ENCODE peak calls at places on chromosomes 13 and 19, in ten cellular contexts. M is pancreas, P is fibroblast of the aortic adventitia, Y is left ventricle myocardium inferior, L is stomach, W is heart right ventricle, Z is tibial artery, V is cardiac fibroblast, A is BE2C, C is osteoblast. G is an unnamed sample.

GRCh38 chr19:4597975-4598671 is 38.6 kb upstream of the SEMA6B start:
- DNase-seq in Z (no peak), Y (no peak), V (peak), W (peak), M (no peak), A (peak), C (peak), L (peak), P (no peak), G (no peak)

GRCh38 chr13:23905766-23906165 is 8.5 kb upstream of the C1QTNF9B start:
- DNase-seq in W (no peak), P (no peak), Y (no peak), L (no peak), A (no peak), M (no peak), Z (no peak), C (no peak), V (no peak), G (no peak)

GRCh38 chr19:43798546-43799409 is 3.5 kb downstream of the LYPD5 start:
- DNase-seq in C (no peak), M (peak), Z (no peak), A (no peak), W (no peak), Y (no peak), V (peak), P (no peak), L (peak), G (no peak)

GRCh38 chr13:51397262-51397933 is 55.4 kb downstream of the INTS6 start:
- DNase-seq in M (no peak), V (peak), P (peak), W (no peak), L (no peak), Z (peak), A (no peak), Y (no peak), C (no peak), G (peak)

GRCh38 chr13:80787604-80788003 is 446.7 kb upstream of the SPRY2 start:
- DNase-seq in W (no peak), Y (no peak), V (no peak), P (no peak), L (no peak), C (no peak), M (no peak), A (no peak), Z (no peak), G (no peak)

GRCh38 chr13:30088312-30088855 is 219.0 kb downstream of the KATNAL1 start:
- DNase-seq in C (no peak), L (no peak), Y (no peak), P (no peak), M (no peak), V (no peak), W (no peak), Z (no peak), A (peak), G (no peak)

GRCh38 chr13:44305216-44305615 is 68.4 kb upstream of the SERP2 start:
- DNase-seq in P (no peak), L (no peak), Y (no peak), V (no peak), A (no peak), Z (no peak), C (no peak), W (no peak), M (no peak), G (no peak)

GRCh38 chr19:6828698-6829633 is 56.5 kb downstream of the VAV1 start:
- DNase-seq in V (no peak), A (peak), M (no peak), C (peak), Y (no peak), L (no peak), Z (peak), W (no peak), P (no peak), G (no peak)

GRCh38 chr13:28286263-28286662 is 147.9 kb downstream of the PAN3 start:
- DNase-seq in A (no peak), Z (no peak), Y (no peak), P (no peak), V (no peak), W (no peak), C (no peak), L (no peak), M (no peak), G (no peak)

GRCh38 chr19:44587863-44588752 is 25.3 kb upstream of the IGSF23 start:
- DNase-seq in Y (no peak), P (peak), V (peak), M (no peak), A (no peak), Z (no peak), C (no peak), W (no peak), L (no peak), G (peak)

GRCh38 chr19:19261350-19262189 is 11.5 kb downstream of the TM6SF2 start:
- DNase-seq in A (peak), M (no peak), Z (no peak), L (no peak), W (no peak), P (no peak), Y (no peak), C (peak), V (no peak), G (no peak)

GRCh38 chr19:49017666-49018351 is 918 bp upstream of the LHB start:
- DNase-seq in V (peak), Y (peak), C (peak), Z (no peak), A (peak), L (peak), M (no peak), W (peak), P (peak), G (peak)

GRCh38 chr19:2048104-2048958 is 2.7 kb downstream of the MKNK2 start:
- DNase-seq in C (peak), V (no peak), M (no peak), Z (no peak), Y (no peak), P (no peak), L (no peak), W (no peak), A (no peak), G (no peak)

GRCh38 chr13:60143775-60144174 is 20.0 kb downstream of the DIAPH3 start:
- DNase-seq in A (no peak), C (no peak), L (no peak), M (no peak), P (no peak), Z (no peak), Y (no peak), V (peak), W (no peak), G (no peak)

GRCh38 chr13:109610517-109610916 is 175.9 kb downstream of the IRS2 start:
- DNase-seq in W (peak), C (no peak), A (peak), P (no peak), Y (peak), Z (no peak), M (no peak), L (peak), V (peak), G (peak)

GRCh38 chr19:46762245-46762890 is 16.1 kb upstream of the STRN4 start:
- DNase-seq in V (no peak), A (no peak), L (no peak), P (no peak), Z (no peak), C (no peak), M (no peak), W (no peak), Y (no peak), G (no peak)

GRCh38 chr19:56139847-56140582 is 1.1 kb upstream of the ZNF444 start:
- DNase-seq in V (peak), A (no peak), C (peak), W (no peak), Z (no peak), Y (no peak), L (no peak), M (peak), P (no peak), G (peak)

GRCh38 chr13:107466326-107466725 is 749.0 kb downstream of the LIG4 start:
- DNase-seq in V (no peak), W (no peak), L (no peak), C (peak), M (no peak), P (peak), Z (no peak), Y (no peak), A (no peak), G (peak)

GRCh38 chr19:56111601-56112312 is 9.3 kb downstream of the ZNF787 start:
- DNase-seq in L (peak), A (no peak), C (peak), P (no peak), W (peak), M (peak), Y (peak), Z (no peak), V (no peak), G (no peak)

GRCh38 chr19:8973501-8974091 is 36.6 kb downstream of the MUC16 start:
- DNase-seq in P (no peak), M (no peak), Z (no peak), V (no peak), L (no peak), W (no peak), Y (no peak), A (no peak), C (no peak), G (peak)

GRCh38 chr13:64428196-64428595 is 2801.9 kb downstream of the PCDH9 start:
- DNase-seq in L (no peak), P (peak), V (no peak), Y (no peak), A (no peak), W (no peak), C (no peak), Z (no peak), M (no peak), G (no peak)

GRCh38 chr13:46571189-46571901 is 18.4 kb downstream of the LRCH1 start:
- DNase-seq in M (no peak), L (no peak), P (peak), V (peak), Y (no peak), C (peak), Z (no peak), A (no peak), W (no peak), G (peak)

GRCh38 chr13:108961542-108962125 is 332.2 kb downstream of the MYO16 start:
- DNase-seq in Y (no peak), M (no peak), P (peak), W (no peak), V (peak), C (peak), L (no peak), A (no peak), Z (no peak), G (peak)

GRCh38 chr13:30314562-30314961 is 7.2 kb upstream of the KATNAL1 start:
- DNase-seq in W (no peak), P (no peak), Z (no peak), V (no peak), A (no peak), Y (no peak), M (no peak), C (no peak), L (no peak), G (no peak)

GRCh38 chr13:21039097-21039800 is 22.1 kb downstream of the LATS2 start:
- DNase-seq in C (no peak), V (no peak), A (no peak), Z (no peak), M (no peak), L (no peak), P (peak), Y (no peak), W (no peak), G (no peak)

GRCh38 chr13:60348097-60348496 is 48.9 kb upstream of the TDRD3 start:
- DNase-seq in M (no peak), V (no peak), Y (no peak), Z (no peak), L (peak), P (no peak), C (no peak), A (no peak), W (no peak), G (no peak)

DNA sequence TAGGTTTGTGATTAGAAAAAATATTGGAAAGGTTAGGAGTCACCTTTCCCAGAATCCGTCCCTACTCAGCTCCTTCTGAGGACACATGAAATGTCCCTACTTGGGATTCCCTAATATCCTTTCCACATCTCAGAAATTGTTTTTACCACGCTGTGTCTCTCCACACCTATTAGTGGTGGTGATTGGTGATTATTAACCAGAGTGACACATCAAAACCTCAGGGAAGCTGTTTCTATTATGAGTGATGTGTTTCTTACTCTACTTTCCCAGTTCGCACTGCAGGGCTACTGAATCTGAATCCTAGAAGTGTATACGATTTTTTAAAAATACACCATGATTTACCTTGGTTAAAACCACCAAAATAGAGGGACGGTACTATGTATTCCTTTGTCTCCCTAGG is 460.8 kb downstream of the TBC1D4 start:
- DNase-seq in Z (no peak), A (no peak), P (no peak), C (peak), L (no peak), W (no peak), V (no peak), M (no peak), Y (no peak), G (no peak)
- H3K4me3 ChIP-seq in Z (no peak), A (no peak), P (no peak), C (no peak), L (no peak), W (no peak), V (no peak), M (no peak), Y (no peak), G (no peak)

GRCh38 chr13:112761701-112762689 is 72.2 kb downstream of the ATP11A start:
- DNase-seq in A (no peak), C (peak), P (peak), V (peak), Z (no peak), W (no peak), M (no peak), L (no peak), Y (peak), G (peak)
- TF ChIP-seq CTCF in A (no peak), C (no peak), P (peak), V (peak), Z (no peak), W (no peak), M (no peak), L (no peak), Y (peak), G (no peak)

DNA sequence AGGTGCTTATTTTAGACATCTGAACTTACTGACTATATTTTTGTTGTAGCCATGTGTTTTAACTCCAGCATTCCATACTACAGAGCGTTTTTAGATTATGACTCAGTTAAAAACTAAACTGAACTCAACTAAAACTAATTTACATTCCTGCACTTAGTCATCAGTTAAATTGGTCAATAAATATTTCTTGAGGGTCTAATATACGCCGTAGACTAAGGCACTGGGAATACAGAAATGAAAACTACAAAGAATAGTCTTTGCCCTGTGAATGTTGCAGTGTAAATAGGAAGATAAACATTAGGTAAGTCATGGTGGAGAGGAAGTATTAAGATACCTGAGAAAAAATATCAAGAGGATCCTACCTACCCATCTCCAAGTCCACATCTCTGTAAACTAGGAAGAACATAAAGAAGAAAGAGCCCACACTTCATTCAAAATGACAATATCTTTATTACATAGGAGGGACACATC is 52.7 kb downstream of the MBNL2 start:
- DNase-seq in M (no peak), A (no peak), P (peak), Y (no peak), V (peak), L (no peak), W (no peak), Z (no peak), C (no peak), G (peak)
- H3K4me3 ChIP-seq in M (no peak), A (no peak), P (no peak), Y (no peak), V (no peak), L (no peak), W (no peak), Z (no peak), C (no peak), G (no peak)

DNA sequence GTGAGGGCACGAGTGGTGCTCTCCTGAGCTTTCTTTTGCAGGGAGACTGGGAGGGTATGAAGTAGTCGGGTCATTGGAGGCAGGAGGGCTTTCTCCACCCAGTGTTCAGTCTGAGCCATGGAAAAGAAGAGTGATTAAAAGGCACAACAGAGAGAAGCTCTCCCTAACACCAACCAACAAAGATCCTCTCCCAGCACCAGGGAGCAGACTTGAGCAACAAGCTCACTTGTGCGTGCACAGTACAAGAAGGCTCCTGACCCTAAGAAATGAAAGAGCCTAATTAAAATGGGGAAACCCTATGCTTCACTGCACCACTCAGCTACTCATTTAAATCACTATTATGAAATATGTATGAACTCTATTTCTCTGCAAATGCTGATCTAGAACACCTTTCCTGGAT is 276.3 kb upstream of the SOX21 start:
- DNase-seq in M (no peak), V (peak), P (no peak), A (no peak), L (no peak), Y (no peak), C (no peak), Z (no peak), W (no peak), G (peak)
- TF ChIP-seq CTCF in M (no peak), V (no peak), P (no peak), A (no peak), L (no peak), Y (no peak), C (peak), Z (no peak), W (no peak), G (peak)

G was measured in choroid plexus epithelial cell.